ENCODE peak calls at places on chromosome 2, in six cellular contexts. B, G, S, X, W and R are unnamed samples.

GRCh38 chr2:55609193-55609794 is 8.1 kb downstream of the PPP4R3B start:
- DNase-seq in B (no peak), G (no peak), S (no peak), X (no peak), W (no peak), R (no peak)

GRCh38 chr2:10097352-10098148 is 17.3 kb upstream of the CYS1 start:
- DNase-seq in B (peak; percentile 76), G (peak; percentile 41), S (no peak), X (peak; percentile 36), W (peak; percentile 86), R (peak; percentile 50)

GRCh38 chr2:226738821-226739507 is 60.7 kb downstream of the IRS1 start:
- DNase-seq in B (no peak), G (no peak), S (no peak), X (no peak), W (no peak), R (no peak)

GRCh38 chr2:59932341-59932740 is 621.1 kb downstream of the BCL11A start:
- DNase-seq in B (no peak), G (no peak), S (no peak), X (no peak), W (no peak), R (peak; percentile 7)

GRCh38 chr2:48105848-48106247 is 199.6 kb upstream of the FBXO11 start:
- DNase-seq in B (no peak), G (no peak), S (no peak), X (no peak), W (no peak), R (no peak)

GRCh38 chr2:239040152-239040761 is 192.4 kb downstream of the TWIST2 start:
- DNase-seq in B (no peak), G (no peak), S (no peak), X (no peak), W (no peak), R (no peak)

GRCh38 chr2:222738312-222738711 is 66.9 kb downstream of the MOGAT1 start:
- DNase-seq in B (no peak), G (no peak), S (no peak), X (no peak), W (no peak), R (no peak)

GRCh38 chr2:33598472-33599174 is 476 bp downstream of the FAM98A start:
- DNase-seq in B (peak; percentile 53), G (peak; percentile 16), S (peak; percentile 12), X (peak; percentile 26), W (peak; percentile 47), R (peak; percentile 85)

GRCh38 chr2:16012626-16013501 is 72.5 kb downstream of the MYCN start:
- DNase-seq in B (no peak), G (no peak), S (no peak), X (no peak), W (peak; percentile 69), R (no peak)

GRCh38 chr2:83364264-83364663 is 1094.8 kb downstream of the SUCLG1 start:
- DNase-seq in B (no peak), G (no peak), S (no peak), X (no peak), W (no peak), R (no peak)

GRCh38 chr2:55759271-55759921 is 65.8 kb upstream of the PNPT1 start:
- DNase-seq in B (no peak), G (no peak), S (no peak), X (no peak), W (no peak), R (no peak)